ENCODE peak calls at places on chromosome 21, in five cellular contexts. Z is right lobe of liver, P is endodermal cell, B is pancreas, U is upper lobe of right lung. D is an unnamed sample.

GRCh38 chr21:35113064-35113463 is 64.0 kb upstream of the RUNX1 start:
- DNase-seq in Z (no peak), U (no peak), P (no peak), B (no peak), D (no peak)

GRCh38 chr21:34020934-34021553 is 52.3 kb upstream of the MRPS6 start:
- DNase-seq in Z (no peak), B (no peak), P (no peak), U (no peak), D (no peak)

GRCh38 chr21:32687946-32688345 is 39.9 kb downstream of the SYNJ1 start:
- DNase-seq in U (no peak), P (no peak), B (no peak), Z (no peak), D (no peak)

GRCh38 chr21:33011462-33011861 is 14.3 kb upstream of the OLIG2 start:
- DNase-seq in P (no peak), B (no peak), U (no peak), Z (no peak), D (no peak)

GRCh38 chr21:33543505-33544129 is 779 bp downstream of the SON start:
- DNase-seq in Z (peak), B (peak), U (peak), P (no peak), D (peak)

GRCh38 chr21:17602874-17603273 is 9.8 kb downstream of the BTG3 start:
- DNase-seq in P (no peak), Z (no peak), B (no peak), U (no peak), D (no peak)

GRCh38 chr21:34592120-34592561 is 22.8 kb downstream of the RCAN1 start:
- DNase-seq in P (peak), B (peak), Z (no peak), U (no peak), D (peak)

GRCh38 chr21:31173881-31174555 is 135.7 kb upstream of the KRTAP19-8 start:
- DNase-seq in P (no peak), B (no peak), Z (peak), U (no peak), D (no peak)

GRCh38 chr21:23160914-23161313 is 2162.7 kb downstream of the NCAM2 start:
- DNase-seq in U (no peak), Z (no peak), B (no peak), P (no peak), D (no peak)

GRCh38 chr21:25889996-25890395 is 155.2 kb downstream of the GABPA start:
- DNase-seq in P (no peak), Z (no peak), U (no peak), B (no peak), D (no peak)

GRCh38 chr21:39108291-39109162 is 74.7 kb downstream of the PSMG1 start:
- DNase-seq in Z (no peak), P (no peak), B (no peak), U (no peak), D (no peak)

GRCh38 chr21:32735524-32735923 is 7.7 kb upstream of the SYNJ1 start:
- DNase-seq in Z (no peak), B (no peak), P (no peak), U (no peak), D (no peak)

GRCh38 chr21:38159355-38159754 is 97.4 kb upstream of the KCNJ15 start:
- DNase-seq in P (peak), Z (peak), U (peak), B (peak), D (peak)

GRCh38 chr21:36891123-36891522 is 75.3 kb downstream of the HLCS start:
- DNase-seq in B (no peak), U (no peak), Z (no peak), P (no peak), D (no peak)

GRCh38 chr21:36889401-36889800 is 77.1 kb downstream of the HLCS start:
- DNase-seq in P (no peak), U (no peak), Z (no peak), B (no peak), D (peak)

GRCh38 chr21:36888466-36888865 is 78.0 kb downstream of the HLCS start:
- DNase-seq in P (no peak), Z (no peak), B (no peak), U (no peak), D (no peak)

GRCh38 chr21:36890086-36890485 is 76.4 kb downstream of the HLCS start:
- DNase-seq in B (no peak), Z (no peak), P (no peak), U (no peak), D (no peak)

GRCh38 chr21:36887983-36888382 is 78.5 kb downstream of the HLCS start:
- DNase-seq in Z (no peak), B (no peak), P (no peak), U (no peak), D (no peak)
- TF ChIP-seq CTCF in Z (no peak), B (no peak), P (no peak), U (no peak), D (no peak)

DNA sequence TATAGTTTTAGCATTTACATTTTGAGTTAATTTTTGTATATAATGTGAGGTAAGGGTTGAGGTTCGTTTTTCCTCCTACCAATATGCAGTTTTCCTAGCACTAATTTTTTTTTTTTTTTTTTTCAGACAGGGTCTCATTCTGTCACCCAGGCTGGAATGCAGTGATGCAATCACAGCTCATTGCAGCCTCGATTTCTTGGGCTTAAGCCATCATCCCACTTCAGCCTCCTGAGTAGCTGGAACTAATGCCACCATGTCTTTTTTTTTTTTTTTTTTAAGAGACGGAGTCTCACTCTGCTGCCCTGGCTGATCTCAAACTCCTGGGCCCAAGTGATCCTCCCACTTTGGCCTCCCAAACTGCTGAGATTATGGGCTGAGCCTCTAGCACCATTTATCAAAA is 2.5 kb upstream of the UBASH3A start:
- DNase-seq in B (no peak), Z (no peak), U (peak), P (no peak), D (no peak)
- H3K27ac ChIP-seq in B (no peak), Z (no peak), U (no peak), P (no peak), D (no peak)

GRCh38 chr21:45246535-45247320 is 41.0 kb downstream of the POFUT2 start:
- DNase-seq in B (no peak), U (no peak), Z (no peak), P (no peak), D (peak)
- H3K4me3 ChIP-seq in B (no peak), U (no peak), Z (no peak), P (no peak), D (no peak)

DNA sequence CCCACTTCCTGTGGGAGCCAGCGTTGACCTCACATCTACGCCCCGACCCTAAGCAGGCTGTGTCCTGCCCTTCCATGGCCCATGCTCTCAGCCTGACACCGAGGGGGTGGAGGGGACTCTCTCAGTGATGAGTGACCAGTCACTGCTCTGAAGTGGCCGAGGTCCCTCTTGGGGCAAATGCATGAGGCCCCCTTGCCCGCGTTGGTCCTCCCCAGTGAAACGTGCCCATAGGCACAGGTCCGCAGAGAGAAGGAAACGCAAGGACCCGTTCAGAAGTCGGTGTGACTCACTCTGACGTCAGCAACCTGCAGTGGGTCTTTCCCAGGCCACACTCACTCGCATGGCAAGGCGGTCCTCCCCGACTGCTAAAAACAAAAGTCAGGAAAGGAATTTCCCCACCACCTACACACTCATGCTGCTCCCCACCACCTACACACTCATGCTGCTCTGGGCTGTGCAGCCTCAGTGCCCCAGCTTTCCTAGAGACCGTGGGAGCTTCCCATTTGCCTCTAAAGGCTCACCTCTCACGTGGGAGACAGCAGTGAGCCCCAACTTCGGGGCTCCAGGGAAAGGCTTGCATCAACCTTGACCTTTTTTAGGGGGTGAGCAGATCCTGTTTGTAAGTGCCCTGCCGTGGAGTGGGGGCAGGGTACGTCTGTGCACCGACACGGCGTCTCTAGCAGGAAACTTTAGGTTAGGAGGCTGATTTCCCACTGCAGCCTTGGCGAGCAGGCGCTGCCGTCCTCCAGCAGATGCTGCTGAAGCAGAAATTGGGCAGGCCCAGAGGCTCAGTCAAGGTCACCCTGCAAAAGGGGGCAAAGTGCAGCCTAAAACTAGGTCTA is 11.4 kb downstream of the UBASH3A start:
- DNase-seq in P (no peak), U (peak), Z (no peak), B (no peak), D (no peak)
- TF ChIP-seq CTCF in P (no peak), U (no peak), Z (no peak), B (no peak), D (no peak)

GRCh38 chr21:43623588-43623987 is 35.7 kb downstream of the HSF2BP start:
- DNase-seq in B (no peak), Z (no peak), U (no peak), P (no peak), D (no peak)

GRCh38 chr21:43626390-43626789 is 32.9 kb downstream of the HSF2BP start:
- DNase-seq in U (no peak), Z (no peak), P (no peak), B (no peak), D (no peak)

GRCh38 chr21:43631411-43632107 is 27.7 kb downstream of the HSF2BP start:
- DNase-seq in B (no peak), Z (no peak), U (no peak), P (no peak), D (no peak)

GRCh38 chr21:43624343-43624742 is 34.9 kb downstream of the HSF2BP start:
- DNase-seq in B (no peak), Z (no peak), P (no peak), U (no peak), D (peak)

GRCh38 chr21:43627527-43627926 is 31.8 kb downstream of the HSF2BP start:
- DNase-seq in U (no peak), Z (no peak), P (no peak), B (no peak), D (no peak)
- H3K27ac ChIP-seq in U (no peak), Z (no peak), P (no peak), B (no peak), D (no peak)

GRCh38 chr21:45405819-45406762 is 1.1 kb downstream of the COL18A1 start:
- DNase-seq in U (no peak), Z (peak), B (peak), P (peak), D (no peak)
- H3K4me3 ChIP-seq in U (peak), Z (peak), B (peak), P (peak), D (peak)

DNA sequence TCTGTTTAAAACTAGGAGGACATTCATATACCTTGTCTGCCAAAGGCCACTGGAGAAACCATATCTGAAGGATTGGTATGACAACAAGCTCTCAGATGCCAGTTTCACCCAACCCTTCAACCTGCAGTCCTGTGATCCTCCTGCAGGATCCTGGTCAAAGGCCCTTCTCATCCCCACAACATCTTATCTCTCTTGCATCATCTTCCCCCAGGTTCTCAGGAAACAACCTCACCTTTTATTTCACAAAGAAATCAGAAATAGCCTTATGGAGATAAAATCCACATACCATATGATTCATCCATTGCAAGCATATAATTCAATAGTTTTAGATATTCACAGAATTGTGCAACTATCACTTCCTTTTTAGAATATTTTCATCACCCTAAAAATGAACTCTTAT is 104.0 kb upstream of the DSCAM start:
- DNase-seq in B (no peak), U (no peak), Z (no peak), P (no peak), D (no peak)
- TF ChIP-seq CTCF in B (no peak), U (no peak), Z (no peak), P (no peak), D (no peak)

GRCh38 chr21:29904359-29905282 is 35.2 kb downstream of the GRIK1 start:
- DNase-seq in P (peak), B (peak), Z (no peak), U (no peak), D (peak)
- H3K27ac ChIP-seq in P (no peak), B (no peak), Z (no peak), U (no peak), D (no peak)

DNA sequence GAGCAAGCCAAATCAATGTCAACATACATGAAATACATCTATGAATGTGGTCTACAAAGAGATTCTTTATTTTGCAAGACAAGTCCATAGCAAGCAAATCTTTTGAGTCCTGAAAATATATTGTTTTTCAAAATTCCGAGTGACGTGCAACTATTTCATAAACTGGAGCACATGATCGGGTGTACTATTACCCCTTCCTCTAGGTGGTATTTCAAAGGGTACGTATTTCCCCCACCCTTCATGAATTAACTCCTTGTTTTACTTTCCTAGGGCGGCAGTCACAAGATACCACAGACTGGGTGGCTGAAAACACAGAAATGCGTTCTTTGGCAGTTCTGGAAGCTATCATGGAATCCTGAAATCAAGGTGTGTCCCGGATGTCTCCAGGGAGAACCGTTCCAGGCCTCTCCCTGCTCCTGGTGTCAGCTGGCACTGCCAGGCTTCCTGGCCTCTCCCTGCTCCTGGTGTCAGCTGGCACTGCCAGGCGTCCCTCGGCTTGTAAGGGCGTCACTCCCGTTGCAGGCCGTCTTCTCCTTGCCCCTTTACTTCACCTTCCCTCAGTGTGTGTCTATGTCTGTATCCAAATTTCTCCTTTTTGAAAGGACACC is 55.3 kb downstream of the RIPK4 start:
- DNase-seq in U (no peak), B (no peak), Z (no peak), P (no peak), D (no peak)
- H3K4me3 ChIP-seq in U (no peak), B (no peak), Z (no peak), P (peak), D (no peak)

D was measured in WERI-Rb-1.